ENCODE peak calls at places on chromosome 4, in four cellular contexts. One of them, this sample, is unnamed.

GRCh38 chr4:158521490-158522111 is at the start of gene RXFP1:
- DNase-seq in NCI-H1105: no peak
- DNase-seq in NCI-H2081: no peak
- DNase-seq in HCT116: no peak
- DNase-seq in this sample: no peak

GRCh38 chr4:54449999-54450398 is 207.8 kb upstream of the KIT start:
- DNase-seq in NCI-H1105: no peak
- DNase-seq in NCI-H2081: no peak
- DNase-seq in HCT116: no peak
- DNase-seq in this sample: no peak

GRCh38 chr4:1379801-1380331 is 26.4 kb downstream of the NKX1-1 start:
- DNase-seq in NCI-H2081: no peak
- DNase-seq in HCT116: no peak
- DNase-seq in NCI-H1105: no peak
- DNase-seq in this sample: no peak

GRCh38 chr4:14196141-14196540 is 568.6 kb upstream of the BOD1L1 start:
- DNase-seq in NCI-H1105: no peak
- DNase-seq in NCI-H2081: no peak
- DNase-seq in HCT116: no peak
- DNase-seq in this sample: no peak

GRCh38 chr4:189124149-189124758 is 816.4 kb upstream of the FRG1 start:
- DNase-seq in HCT116: peak; percentile 22
- DNase-seq in NCI-H2081: no peak
- DNase-seq in NCI-H1105: no peak
- DNase-seq in this sample: peak; percentile 18

GRCh38 chr4:145388043-145388442 is 93.6 kb upstream of the SMAD1 start:
- DNase-seq in NCI-H1105: no peak
- DNase-seq in NCI-H2081: no peak
- DNase-seq in HCT116: no peak
- DNase-seq in this sample: no peak

GRCh38 chr4:2923678-2924173 is 39.5 kb downstream of the NOP14 start:
- DNase-seq in NCI-H2081: no peak
- DNase-seq in HCT116: no peak
- DNase-seq in NCI-H1105: no peak
- DNase-seq in this sample: no peak

GRCh38 chr4:100848865-100849264 is 331.0 kb upstream of the EMCN start:
- DNase-seq in NCI-H1105: no peak
- DNase-seq in NCI-H2081: no peak
- DNase-seq in HCT116: peak; percentile 38
- DNase-seq in this sample: no peak

This sample was measured in NCI-H748 treated with DMSO at 0.1 percent for 48 hours.